ENCODE peak calls at places on chromosomes 13 and 19, in five cellular contexts. One of them, this sample, is unnamed.

GRCh38 chr13:112053167-112053743 is 13.7 kb upstream of the SOX1 start:
- DNase-seq in GM12891: no peak
- DNase-seq in neuronal stem cell: no peak
- DNase-seq in breast epithelium: no peak
- DNase-seq in amniotic stem cell: no peak
- DNase-seq in this sample: no peak

GRCh38 chr19:1235625-1236538 is 1.9 kb downstream of the CBARP start:
- DNase-seq in breast epithelium: no peak
- DNase-seq in GM12891: no peak
- DNase-seq in neuronal stem cell: no peak
- DNase-seq in amniotic stem cell: no peak
- DNase-seq in this sample: peak

GRCh38 chr13:19862511-19863313 is 737 bp downstream of the ZMYM5 start:
- DNase-seq in neuronal stem cell: peak
- DNase-seq in breast epithelium: no peak
- DNase-seq in GM12891: peak
- DNase-seq in amniotic stem cell: no peak
- DNase-seq in this sample: no peak

GRCh38 chr19:40578442-40578908 is 1.8 kb downstream of the SHKBP1 start:
- DNase-seq in neuronal stem cell: no peak
- DNase-seq in breast epithelium: no peak
- DNase-seq in amniotic stem cell: no peak
- DNase-seq in GM12891: no peak
- DNase-seq in this sample: no peak

GRCh38 chr19:21491161-21491560 is 14.2 kb upstream of the ZNF429 start:
- DNase-seq in GM12891: no peak
- DNase-seq in neuronal stem cell: no peak
- DNase-seq in amniotic stem cell: no peak
- DNase-seq in breast epithelium: no peak
- DNase-seq in this sample: no peak

GRCh38 chr13:44050450-44051063 is 170.9 kb downstream of the LACC1 start:
- DNase-seq in neuronal stem cell: no peak
- DNase-seq in amniotic stem cell: peak
- DNase-seq in breast epithelium: no peak
- DNase-seq in GM12891: peak
- DNase-seq in this sample: no peak

GRCh38 chr13:108927615-108928014 is 298.2 kb downstream of the MYO16 start:
- DNase-seq in GM12891: no peak
- DNase-seq in breast epithelium: no peak
- DNase-seq in amniotic stem cell: no peak
- DNase-seq in neuronal stem cell: no peak
- DNase-seq in this sample: no peak

GRCh38 chr19:46967578-46968018 is 52.0 kb upstream of the NPAS1 start:
- DNase-seq in breast epithelium: peak
- DNase-seq in neuronal stem cell: no peak
- DNase-seq in GM12891: no peak
- DNase-seq in amniotic stem cell: no peak
- DNase-seq in this sample: no peak

GRCh38 chr13:45873491-45874360 is 22.2 kb upstream of the SIAH3 start:
- DNase-seq in GM12891: no peak
- DNase-seq in breast epithelium: no peak
- DNase-seq in neuronal stem cell: no peak
- DNase-seq in amniotic stem cell: no peak
- DNase-seq in this sample: no peak

GRCh38 chr13:41427700-41428099 is 29.6 kb upstream of the RGCC start:
- DNase-seq in neuronal stem cell: no peak
- DNase-seq in amniotic stem cell: no peak
- DNase-seq in breast epithelium: no peak
- DNase-seq in GM12891: no peak
- DNase-seq in this sample: no peak

GRCh38 chr13:59424661-59425060 is 739.1 kb downstream of the DIAPH3 start:
- DNase-seq in amniotic stem cell: peak
- DNase-seq in GM12891: no peak
- DNase-seq in breast epithelium: no peak
- DNase-seq in neuronal stem cell: no peak
- DNase-seq in this sample: no peak

GRCh38 chr13:110185696-110186095 is 121.3 kb downstream of the COL4A1 start:
- DNase-seq in neuronal stem cell: no peak
- DNase-seq in amniotic stem cell: no peak
- DNase-seq in breast epithelium: no peak
- DNase-seq in GM12891: no peak
- DNase-seq in this sample: no peak

GRCh38 chr13:41054919-41055619 is 6.2 kb upstream of the WBP4 start:
- DNase-seq in amniotic stem cell: no peak
- DNase-seq in GM12891: no peak
- DNase-seq in neuronal stem cell: no peak
- DNase-seq in breast epithelium: no peak
- DNase-seq in this sample: no peak

GRCh38 chr19:29431332-29431731 is 94.5 kb upstream of the VSTM2B start:
- DNase-seq in GM12891: no peak
- DNase-seq in amniotic stem cell: no peak
- DNase-seq in neuronal stem cell: no peak
- DNase-seq in breast epithelium: no peak
- DNase-seq in this sample: no peak

GRCh38 chr13:105196052-105196451 is 1339.4 kb downstream of the EFNB2 start:
- DNase-seq in neuronal stem cell: no peak
- DNase-seq in GM12891: no peak
- DNase-seq in amniotic stem cell: no peak
- DNase-seq in breast epithelium: no peak
- DNase-seq in this sample: no peak